ENCODE peak calls at places on chromosomes 5 and 9, in nine cellular contexts. T is T-helper 22 cell; I is EL; Z is T-helper 1 cell; A is CD4-positive, alpha-beta memory T cell; N is A549; D is HTR-8/SVneo; J is ELR; Y is BJ. M is an unnamed sample.

GRCh38 chr5:57501414-57502321 is 19.1 kb upstream of the ACTBL2 start:
- DNase-seq in A (no peak), D (no peak), N (no peak), T (no peak), Y (no peak), Z (no peak), J (no peak), I (no peak), M (no peak)

GRCh38 chr9:86241216-86241615 is 18.2 kb downstream of the C9orf153 start:
- DNase-seq in A (no peak), D (no peak), I (no peak), J (no peak), N (no peak), Z (no peak), Y (no peak), T (no peak), M (no peak)

GRCh38 chr5:123371575-123372179 is 51.5 kb downstream of the CEP120 start:
- DNase-seq in J (peak), Y (no peak), I (peak), T (no peak), N (peak), D (no peak), Z (no peak), A (peak), M (peak)

GRCh38 chr9:97830884-97831829 is 21.9 kb upstream of the FOXE1 start:
- DNase-seq in Z (no peak), I (no peak), J (no peak), N (no peak), Y (no peak), T (no peak), A (no peak), D (no peak), M (peak)

GRCh38 chr5:143543358-143544255 is 140.1 kb upstream of the NR3C1 start:
- DNase-seq in A (no peak), Z (no peak), D (no peak), J (peak), I (peak), T (no peak), Y (no peak), N (peak), M (no peak)

GRCh38 chr5:120605325-120606079 is 141.4 kb downstream of the PRR16 start:
- DNase-seq in I (peak), Z (no peak), A (no peak), D (no peak), Y (no peak), J (peak), N (no peak), T (no peak), M (no peak)

GRCh38 chr5:51582871-51583384 is 199.7 kb downstream of the ISL1 start:
- DNase-seq in D (no peak), A (no peak), N (no peak), T (no peak), I (no peak), J (no peak), Y (no peak), Z (no peak), M (no peak)

GRCh38 chr9:37998881-37999311 is 70.1 kb downstream of the SHB start:
- DNase-seq in D (no peak), A (no peak), T (no peak), Y (no peak), Z (no peak), N (no peak), J (peak), I (peak), M (no peak)

GRCh38 chr5:172713113-172713808 is 57.7 kb downstream of the DUSP1 start:
- DNase-seq in T (peak), N (peak), A (peak), J (peak), Z (peak), I (peak), D (peak), Y (no peak), M (peak)

GRCh38 chr9:121316852-121317373 is 49.0 kb downstream of the GSN start:
- DNase-seq in Z (no peak), D (no peak), J (no peak), A (no peak), I (no peak), N (no peak), T (no peak), Y (no peak), M (no peak)

GRCh38 chr5:125059255-125060050 is 313.0 kb upstream of the ZNF608 start:
- DNase-seq in T (no peak), A (no peak), Y (no peak), D (no peak), I (no peak), Z (no peak), N (no peak), J (no peak), M (no peak)

GRCh38 chr5:2031581-2031980 is 148.9 kb upstream of the IRX4 start:
- DNase-seq in I (no peak), T (no peak), Y (no peak), N (no peak), Z (no peak), A (no peak), J (no peak), D (no peak), M (no peak)

GRCh38 chr5:109836280-109836679 is 146.6 kb downstream of the MAN2A1 start:
- DNase-seq in N (no peak), I (no peak), Z (no peak), J (no peak), D (no peak), Y (no peak), A (no peak), T (no peak), M (no peak)

GRCh38 chr5:176653401-176653800 is 6.1 kb downstream of the TSPAN17 start:
- DNase-seq in T (no peak), N (no peak), D (no peak), Z (peak), Y (no peak), J (peak), A (no peak), I (no peak), M (no peak)

GRCh38 chr5:171580506-171581265 is 161.2 kb downstream of the FGF18 start:
- DNase-seq in D (no peak), T (no peak), Y (no peak), J (peak), N (no peak), I (peak), A (no peak), Z (no peak), M (no peak)